ENCODE peak calls at places on chromosomes 12 and 14, in six cellular contexts. N is endothelial cell of umbilical vein, O is fibroblast of lung, B is GM23248, D is hepatocyte, P is GM12878. Z is an unnamed sample.

GRCh38 chr12:95424271-95424994 is 49.5 kb upstream of the METAP2 start:
- DNase-seq in N (peak), O (no peak), B (no peak), D (no peak), P (no peak), Z (no peak)

GRCh38 chr12:92992041-92992440 is 62.9 kb upstream of the EEA1 start:
- DNase-seq in N (no peak), O (peak), B (peak), D (no peak), P (no peak), Z (no peak)

GRCh38 chr14:26538176-26538575 is 59.7 kb downstream of the NOVA1 start:
- DNase-seq in N (no peak), O (no peak), B (no peak), D (no peak), P (no peak), Z (no peak)

GRCh38 chr12:108342985-108343384 is 3.9 kb upstream of the CMKLR1 start:
- DNase-seq in N (no peak), O (no peak), B (peak), D (no peak), P (no peak), Z (no peak)

GRCh38 chr12:34597548-34598351 is 575.5 kb downstream of the ALG10 start:
- DNase-seq in N (no peak), O (no peak), B (no peak), D (no peak), P (no peak), Z (no peak)

GRCh38 chr12:68007466-68007865 is 18.2 kb downstream of the IFNG-AS1 start:
- DNase-seq in N (no peak), O (peak), B (peak), D (no peak), P (no peak), Z (no peak)

GRCh38 chr14:31029016-31029970 is 3.1 kb upstream of the STRN3 start:
- DNase-seq in N (no peak), O (no peak), B (no peak), D (no peak), P (no peak), Z (no peak)

GRCh38 chr14:52044791-52045522 is 23.9 kb downstream of the NID2 start:
- DNase-seq in N (peak), O (peak), B (peak), D (no peak), P (no peak), Z (peak)

GRCh38 chr14:105126970-105127307 is 41.6 kb downstream of the JAG2 start:
- DNase-seq in N (no peak), O (no peak), B (no peak), D (no peak), P (no peak), Z (no peak)

GRCh38 chr14:28709571-28710305 is 56.8 kb upstream of the FOXG1 start:
- DNase-seq in N (no peak), O (no peak), B (no peak), D (no peak), P (no peak), Z (peak)

GRCh38 chr12:117845271-117845904 is 123.4 kb downstream of the KSR2 start:
- DNase-seq in N (no peak), O (no peak), B (no peak), D (no peak), P (no peak), Z (no peak)

GRCh38 chr12:115253049-115253448 is 569.1 kb upstream of the TBX3 start:
- DNase-seq in N (no peak), O (no peak), B (no peak), D (no peak), P (no peak), Z (no peak)

GRCh38 chr14:54881761-54882401 is 20.7 kb downstream of the GCH1 start:
- DNase-seq in N (peak), O (peak), B (peak), D (no peak), P (no peak), Z (no peak)

GRCh38 chr14:63764103-63764502 is 36.2 kb upstream of the SGPP1 start:
- DNase-seq in N (no peak), O (peak), B (no peak), D (no peak), P (no peak), Z (no peak)

GRCh38 chr14:101972126-101972785 is 7.9 kb downstream of the DYNC1H1 start:
- DNase-seq in N (peak), O (peak), B (peak), D (peak), P (no peak), Z (peak)

GRCh38 chr14:74917200-74917543 is 5.9 kb downstream of the RPS6KL1 start:
- DNase-seq in N (no peak), O (no peak), B (no peak), D (no peak), P (no peak), Z (no peak)

GRCh38 chr14:74919421-74920165 is 3.5 kb downstream of the RPS6KL1 start:
- DNase-seq in N (no peak), O (no peak), B (peak), D (no peak), P (no peak), Z (peak)

GRCh38 chr14:74920281-74920680 is 2.8 kb downstream of the RPS6KL1 start:
- DNase-seq in N (no peak), O (no peak), B (no peak), D (no peak), P (no peak), Z (no peak)

GRCh38 chr14:74917646-74918081 is 5.4 kb downstream of the RPS6KL1 start:
- DNase-seq in N (no peak), O (no peak), B (no peak), D (no peak), P (no peak), Z (peak)

DNA sequence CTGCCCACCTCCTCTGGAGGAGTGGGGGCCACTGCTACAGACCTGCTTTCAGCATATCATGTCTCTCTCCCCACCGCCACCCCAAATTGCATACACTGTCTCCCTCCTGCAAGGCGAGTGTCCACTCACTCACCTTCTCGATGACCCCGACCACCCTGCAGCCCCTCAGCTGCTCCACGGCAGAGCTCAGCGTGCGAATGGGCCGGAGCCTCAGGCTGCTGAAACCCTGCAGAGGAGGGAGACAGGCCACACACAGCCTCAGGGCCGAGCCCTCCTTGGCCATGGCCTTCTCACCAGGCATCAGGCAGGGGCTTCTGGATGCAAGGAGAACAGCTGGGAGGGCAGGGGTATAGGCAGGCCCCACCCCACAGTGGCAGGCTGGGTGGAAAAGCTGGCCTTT is 4.7 kb downstream of the RPS6KL1 start:
- DNase-seq in N (no peak), O (no peak), B (no peak), D (no peak), P (no peak), Z (no peak)
- H3K27ac ChIP-seq in N (no peak), O (no peak), B (no peak), D (no peak), P (no peak), Z (no peak)

GRCh38 chr12:53929527-53929926 is 9.1 kb upstream of the HOXC13 start:
- DNase-seq in N (no peak), O (no peak), B (no peak), D (no peak), P (no peak), Z (no peak)

GRCh38 chr12:53931844-53932581 is 6.6 kb upstream of the HOXC13 start:
- DNase-seq in N (no peak), O (no peak), B (no peak), D (no peak), P (no peak), Z (no peak)

GRCh38 chr12:53932915-53933314 is 5.7 kb upstream of the HOXC13 start:
- DNase-seq in N (no peak), O (no peak), B (no peak), D (no peak), P (no peak), Z (no peak)

GRCh38 chr12:53928054-53928879 is 10.4 kb upstream of the HOXC13 start:
- DNase-seq in N (no peak), O (no peak), B (no peak), D (no peak), P (no peak), Z (no peak)

GRCh38 chr12:53930591-53931255 is 7.9 kb upstream of the HOXC13 start:
- DNase-seq in N (no peak), O (no peak), B (no peak), D (no peak), P (no peak), Z (no peak)
- TF ChIP-seq EZH2 in N (peak), O (peak), B (no peak), D (peak), P (no peak), Z (peak)

GRCh38 chr14:99603965-99604765 is at the start of gene CCDC85C:
- DNase-seq in N (peak), O (peak), B (peak), D (peak), P (peak), Z (peak)

GRCh38 chr14:99601301-99601945 is 2.6 kb downstream of the CCDC85C start:
- DNase-seq in N (no peak), O (no peak), B (no peak), D (peak), P (no peak), Z (peak)

GRCh38 chr14:99602054-99602787 is 1.8 kb downstream of the CCDC85C start:
- DNase-seq in N (no peak), O (no peak), B (peak), D (peak), P (no peak), Z (peak)

GRCh38 chr14:99603471-99603933 is 505 bp downstream of the CCDC85C start:
- DNase-seq in N (peak), O (no peak), B (peak), D (peak), P (no peak), Z (peak)

DNA sequence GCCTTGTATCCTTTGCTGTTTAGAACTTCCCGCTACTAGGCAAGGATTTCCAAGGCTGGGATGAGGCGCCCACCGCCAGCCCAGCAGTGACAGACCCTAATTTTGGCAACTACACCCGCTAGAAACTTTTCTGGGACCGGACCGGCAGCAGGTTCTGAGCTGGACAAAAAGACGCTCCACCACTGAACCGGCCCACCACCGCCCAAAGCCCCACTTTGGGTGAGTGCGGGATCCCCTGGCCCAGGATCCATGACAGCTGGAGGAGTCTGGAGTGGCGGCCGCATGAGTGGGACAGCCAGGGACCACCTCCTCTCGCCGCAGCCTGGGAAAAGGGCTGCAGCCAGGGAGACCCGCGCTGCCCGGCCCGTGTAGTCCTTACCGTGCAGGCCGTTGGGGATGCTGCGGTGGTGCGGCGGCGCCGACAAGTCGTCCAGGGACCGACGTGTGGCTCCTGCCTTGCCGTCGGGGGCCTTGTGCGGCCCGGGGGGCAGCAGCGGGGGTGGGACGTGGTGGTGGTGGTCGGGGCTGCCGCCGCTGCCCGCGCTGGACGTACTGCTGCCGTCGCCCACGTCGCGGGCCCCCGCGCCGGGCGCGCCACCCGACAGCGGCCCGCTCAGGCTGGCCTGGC is 1.1 kb downstream of the CCDC85C start:
- DNase-seq in N (no peak), O (no peak), B (no peak), D (no peak), P (no peak), Z (no peak)
- H3K27ac ChIP-seq in N (no peak), O (no peak), B (no peak), D (peak), P (no peak), Z (no peak)

DNA sequence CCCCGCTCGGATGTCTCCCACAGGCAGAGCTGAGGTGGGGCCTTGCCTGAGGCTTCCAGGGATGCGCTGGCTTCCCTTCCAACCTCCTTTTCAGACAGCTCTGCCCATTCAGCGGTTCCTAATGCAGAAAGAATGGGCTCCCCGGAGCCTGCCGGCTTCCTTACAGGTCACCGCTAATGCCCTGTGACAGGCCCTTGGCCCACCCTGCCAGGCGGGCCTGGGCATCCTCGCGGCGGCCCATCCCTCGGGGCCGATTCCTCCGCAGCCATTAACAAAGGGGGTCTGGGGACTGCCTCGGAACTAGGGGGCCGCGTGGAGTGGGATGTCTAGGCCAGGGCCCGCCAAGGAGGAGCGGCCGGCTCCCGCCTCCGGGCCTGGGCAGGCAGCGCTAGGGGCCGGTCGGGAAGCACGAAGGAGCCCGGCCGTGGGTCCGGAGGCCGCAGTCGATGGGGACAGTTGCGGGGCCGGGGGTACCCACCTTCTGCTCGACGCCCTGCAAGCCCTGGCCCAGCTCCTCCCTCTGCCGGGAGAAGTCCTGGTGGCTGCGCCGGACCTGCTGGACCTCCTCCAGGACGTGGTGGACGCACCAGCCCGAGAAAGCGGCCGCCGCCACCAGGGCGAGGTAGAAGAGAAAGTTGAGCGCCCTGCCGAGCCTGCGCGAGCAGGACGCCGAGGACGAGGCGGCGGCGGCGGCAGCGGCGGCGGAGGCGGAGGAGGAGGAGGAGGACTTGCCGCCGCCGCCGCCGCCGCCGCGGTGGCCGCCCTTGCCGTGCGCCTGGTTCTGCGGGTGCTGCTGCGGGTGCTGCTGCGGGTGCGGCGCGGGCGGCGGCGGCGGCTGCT is 709 bp downstream of the CKAP4 start:
- DNase-seq in N (peak), O (peak), B (peak), D (peak), P (no peak), Z (no peak)
- TF ChIP-seq EZH2 in N (no peak), O (no peak), B (no peak), D (no peak), P (no peak), Z (no peak)

GRCh38 chr12:51512438-51512837 is 78.6 kb upstream of the SCN8A start:
- DNase-seq in N (no peak), O (no peak), B (no peak), D (no peak), P (no peak), Z (no peak)
- H3K27ac ChIP-seq in N (no peak), O (no peak), B (no peak), D (no peak), P (no peak), Z (no peak)

GRCh38 chr14:36662258-36662542 is 540 bp downstream of the PAX9 start:
- DNase-seq in N (no peak), O (no peak), B (no peak), D (no peak), P (no peak), Z (no peak)

GRCh38 chr14:36661506-36662257 is at the start of gene PAX9:
- DNase-seq in N (peak), O (peak), B (peak), D (peak), P (peak), Z (peak)

GRCh38 chr14:36659822-36660735 is 1.6 kb upstream of the PAX9 start:
- DNase-seq in N (no peak), O (no peak), B (no peak), D (no peak), P (no peak), Z (no peak)

GRCh38 chr14:36659010-36659821 is 2.4 kb upstream of the PAX9 start:
- DNase-seq in N (no peak), O (no peak), B (no peak), D (no peak), P (no peak), Z (no peak)

DNA sequence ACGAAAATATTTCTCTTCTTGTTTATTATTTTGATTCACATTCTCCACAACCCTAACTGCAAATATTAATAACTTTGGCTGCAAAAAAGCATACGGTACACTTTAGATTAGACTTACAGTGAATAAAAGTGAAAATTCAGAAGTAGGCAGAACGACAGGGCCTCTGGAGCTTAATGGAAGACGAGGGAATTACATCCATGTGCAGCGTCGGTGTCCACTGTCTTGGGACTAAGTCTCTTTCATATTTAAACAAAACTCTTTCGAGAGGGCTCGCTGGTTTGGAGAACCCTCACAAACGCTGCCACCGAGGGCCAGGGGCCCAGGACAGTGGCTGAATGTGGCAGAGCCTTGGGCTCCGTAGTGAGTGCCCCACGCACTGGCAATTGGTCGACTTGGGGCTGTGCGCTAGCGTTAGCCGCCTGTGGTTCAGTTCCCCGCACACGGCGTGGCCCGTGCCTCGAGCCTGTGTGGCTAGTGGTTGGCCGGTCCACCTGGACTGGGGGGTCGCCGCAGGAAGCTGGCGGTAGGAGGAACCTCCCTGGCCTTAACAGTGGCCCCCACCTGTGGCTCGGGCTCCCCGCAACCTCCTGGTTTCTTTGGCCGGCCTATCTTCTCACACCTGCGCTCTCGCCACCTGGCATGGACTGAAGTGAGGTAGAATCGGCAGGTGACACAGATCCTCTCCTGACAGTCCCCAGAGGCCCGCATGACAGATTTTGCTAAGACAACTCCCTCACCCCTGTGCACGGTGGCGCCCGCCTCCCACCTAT is 739 bp upstream of the PAX9 start:
- DNase-seq in N (no peak), O (no peak), B (no peak), D (no peak), P (no peak), Z (no peak)
- TF ChIP-seq EZH2 in N (peak), O (peak), B (no peak), D (no peak), P (no peak), Z (peak)

GRCh38 chr14:68211421-68211820 is 391.8 kb downstream of the RAD51B start:
- DNase-seq in N (no peak), O (no peak), B (peak), D (no peak), P (no peak), Z (peak)
- H3K27ac ChIP-seq in N (no peak), O (peak), B (peak), D (peak), P (peak), Z (peak)

Z was measured in astrocyte.